ENCODE peak calls at places on chromosome 12, in four cellular contexts. F is coronary artery, T is GM23338, M is fibroblast of pulmonary artery. P is an unnamed sample.

GRCh38 chr12:115035536-115036107 is 351.6 kb upstream of the TBX3 start:
- DNase-seq in M (no peak), F (no peak), T (no peak), P (peak)

GRCh38 chr12:70724444-70724843 is 87.2 kb upstream of the PTPRB start:
- DNase-seq in F (no peak), T (peak), M (peak), P (no peak)

GRCh38 chr12:50764116-50764860 is 387 bp downstream of the ATF1 start:
- DNase-seq in M (peak), F (peak), T (peak), P (peak)

GRCh38 chr12:122871851-122872785 is 23.8 kb downstream of the VPS37B start:
- DNase-seq in M (peak), F (peak), T (peak), P (peak)

GRCh38 chr12:39605501-39605900 is 14.1 kb downstream of the ABCD2 start:
- DNase-seq in M (peak), F (no peak), T (no peak), P (no peak)

GRCh38 chr12:102756564-102756963 is 160.5 kb downstream of the PAH start:
- DNase-seq in F (no peak), T (no peak), M (no peak), P (no peak)

GRCh38 chr12:113860950-113861349 is 105.2 kb downstream of the RBM19 start:
- DNase-seq in M (peak), F (no peak), T (peak), P (no peak)

GRCh38 chr12:10701226-10701681 is 21.9 kb downstream of the YBX3 start:
- DNase-seq in F (no peak), M (no peak), T (no peak), P (no peak)

GRCh38 chr12:27530157-27530922 is 6.3 kb downstream of the PPFIBP1 start:
- DNase-seq in T (peak), M (no peak), F (no peak), P (no peak)

GRCh38 chr12:124422570-124423523 is 128.0 kb downstream of the RFLNA start:
- DNase-seq in M (peak), T (no peak), F (peak), P (no peak)

GRCh38 chr12:106954462-106955376 is 988 bp upstream of the TMEM263 start:
- DNase-seq in M (peak), F (peak), T (peak), P (peak)

GRCh38 chr12:131114331-131114730 is 160.6 kb downstream of the ADGRD1 start:
- DNase-seq in F (no peak), M (no peak), T (no peak), P (no peak)

GRCh38 chr12:130839770-130840355 is 813 bp upstream of the STX2 start:
- DNase-seq in F (no peak), M (no peak), T (no peak), P (no peak)

GRCh38 chr12:113244015-113244983 is 23.0 kb downstream of the TPCN1 start:
- DNase-seq in M (peak), F (peak), T (no peak), P (no peak)

GRCh38 chr12:4282103-4282891 is 8.7 kb downstream of the CCND2 start:
- DNase-seq in T (no peak), F (no peak), M (no peak), P (no peak)

GRCh38 chr12:97877404-97877803 is 414.8 kb downstream of the RMST start:
- DNase-seq in T (no peak), M (no peak), F (no peak), P (no peak)

GRCh38 chr12:124241776-124242528 is 52.9 kb upstream of the RFLNA start:
- DNase-seq in T (peak), F (no peak), M (no peak), P (no peak)

GRCh38 chr12:6827437-6827894 is 741 bp upstream of the P3H3 start:
- DNase-seq in T (peak), F (peak), M (peak), P (peak)

GRCh38 chr12:106956048-106956935 is 585 bp downstream of the TMEM263 start:
- DNase-seq in T (peak), F (peak), M (peak), P (peak)

GRCh38 chr12:104064842-104065441 is 611 bp downstream of the HCFC2 start:
- DNase-seq in F (no peak), M (no peak), T (peak), P (no peak)

GRCh38 chr12:50458606-50459005 is 46.2 kb upstream of the DIP2B start:
- DNase-seq in F (no peak), M (peak), T (no peak), P (no peak)

GRCh38 chr12:127035011-127035879 is 1231.7 kb upstream of the TMEM132C start:
- DNase-seq in F (no peak), T (no peak), M (no peak), P (no peak)

GRCh38 chr12:104177663-104178501 is 37.7 kb upstream of the TXNRD1 start:
- DNase-seq in M (peak), T (no peak), F (peak), P (no peak)

GRCh38 chr12:58433969-58434368 is 486.3 kb downstream of the LRIG3 start:
- DNase-seq in M (no peak), F (no peak), T (no peak), P (no peak)

GRCh38 chr12:120849765-120850164 is 54.4 kb downstream of the SPPL3 start:
- DNase-seq in F (no peak), T (no peak), M (peak), P (no peak)

GRCh38 chr12:116474331-116474730 is 84.8 kb upstream of the MAP1LC3B2 start:
- DNase-seq in M (peak), F (no peak), T (no peak), P (no peak)

GRCh38 chr12:107404981-107405380 is 280.6 kb upstream of the PWP1 start:
- DNase-seq in F (no peak), T (peak), M (peak), P (no peak)

GRCh38 chr12:12319501-12320322 is 30.3 kb downstream of the MANSC1 start:
- DNase-seq in M (no peak), T (peak), F (no peak), P (no peak)

GRCh38 chr12:89379839-89380467 is 27.7 kb upstream of the DUSP6 start:
- DNase-seq in M (no peak), T (no peak), F (no peak), P (no peak)

DNA sequence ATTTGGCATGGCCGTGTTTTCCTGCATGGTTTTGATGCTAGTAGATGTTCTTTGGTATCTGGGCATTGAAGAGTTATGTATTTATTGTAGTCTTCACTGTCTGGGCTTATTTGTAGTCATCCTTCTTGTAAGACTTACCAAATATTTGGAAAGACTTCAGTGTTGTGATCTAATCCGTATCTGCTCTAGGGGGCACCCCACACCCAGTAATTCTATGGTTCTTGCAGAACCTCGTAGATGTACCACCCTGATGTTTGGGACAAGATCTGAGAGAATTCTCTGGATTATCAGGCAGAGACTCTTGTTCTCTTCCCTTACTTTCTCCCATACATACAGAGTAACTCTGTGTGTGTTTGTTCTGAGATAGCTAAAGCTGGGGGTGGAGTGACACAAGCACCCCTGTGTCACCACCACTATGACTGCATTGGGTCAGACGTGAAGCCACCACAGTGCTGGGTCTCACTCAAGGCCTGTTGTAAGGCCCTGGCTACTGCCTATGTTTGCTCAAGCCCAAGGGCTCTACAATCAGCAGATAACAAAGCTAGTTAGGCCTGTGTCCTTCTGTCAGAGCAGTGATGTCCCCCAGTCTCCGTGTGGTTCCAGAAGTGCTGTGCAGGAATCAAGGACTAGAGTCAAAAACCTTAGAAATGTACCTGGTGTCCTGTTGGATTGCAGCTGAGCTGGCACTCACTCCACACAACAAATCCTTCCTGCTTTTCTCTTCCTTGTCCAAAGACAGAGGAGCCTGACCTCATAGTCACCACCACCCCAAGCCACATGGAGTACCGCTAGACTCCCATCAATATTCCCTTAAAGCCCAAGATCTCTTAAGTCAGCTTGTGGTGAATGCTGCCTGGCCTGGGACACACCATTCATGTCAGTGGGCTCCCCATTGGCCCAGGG is 9.5 kb downstream of the RDH16 start:
- DNase-seq in F (peak), T (peak), M (peak), P (no peak)
- TF ChIP-seq CTCF in F (no peak), T (peak), M (no peak), P (no peak)

GRCh38 chr12:110339184-110339952 is 58.3 kb downstream of the ATP2A2 start:
- DNase-seq in T (no peak), M (no peak), F (no peak), P (no peak)

GRCh38 chr12:110335481-110336045 is 54.5 kb downstream of the ATP2A2 start:
- DNase-seq in M (no peak), T (no peak), F (no peak), P (no peak)

GRCh38 chr12:110337912-110338710 is 57.1 kb downstream of the ATP2A2 start:
- DNase-seq in M (no peak), T (no peak), F (no peak), P (no peak)

GRCh38 chr12:110340706-110341105 is 59.7 kb downstream of the ATP2A2 start:
- DNase-seq in T (no peak), M (no peak), F (no peak), P (no peak)

GRCh38 chr12:110338754-110339153 is 57.7 kb downstream of the ATP2A2 start:
- DNase-seq in T (peak), F (no peak), M (peak), P (no peak)
- TF ChIP-seq CTCF in T (no peak), F (no peak), M (peak), P (peak)

GRCh38 chr12:1305063-1305434 is 289.3 kb downstream of the FBXL14 start:
- DNase-seq in F (no peak), T (no peak), M (no peak), P (no peak)

GRCh38 chr12:1297206-1297605 is 297.2 kb downstream of the FBXL14 start:
- DNase-seq in M (peak), T (no peak), F (no peak), P (no peak)

GRCh38 chr12:1297639-1298038 is 296.7 kb downstream of the FBXL14 start:
- DNase-seq in F (no peak), M (no peak), T (no peak), P (no peak)

GRCh38 chr12:1302471-1302870 is 291.9 kb downstream of the FBXL14 start:
- DNase-seq in T (no peak), M (no peak), F (no peak), P (no peak)

DNA sequence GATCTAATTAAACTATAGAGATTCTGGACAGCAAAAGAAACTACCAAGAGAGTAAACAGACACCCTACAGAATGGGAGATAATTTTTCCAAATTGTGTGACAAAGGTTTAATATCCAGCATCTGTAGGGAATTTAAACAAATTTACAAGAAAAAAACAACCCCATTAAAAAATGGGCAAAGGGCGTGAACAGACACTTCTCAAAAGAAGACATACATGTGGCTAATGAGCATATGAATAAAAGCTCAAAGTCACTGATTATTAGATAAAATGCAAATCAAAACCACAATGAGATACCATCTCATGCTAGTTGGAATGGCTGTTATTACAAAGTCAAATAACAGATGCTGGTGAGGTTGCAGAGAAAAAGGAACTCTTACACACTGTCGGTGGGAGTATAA is 293.9 kb downstream of the FBXL14 start:
- DNase-seq in T (no peak), M (no peak), F (no peak), P (no peak)
- TF ChIP-seq CTCF in T (no peak), M (no peak), F (no peak), P (no peak)

GRCh38 chr12:53378222-53378621 is 1.8 kb upstream of the SP1 start:
- DNase-seq in F (no peak), T (no peak), M (no peak), P (no peak)

GRCh38 chr12:53380104-53380796 is at the start of gene SP1:
- DNase-seq in M (peak), F (peak), T (peak), P (peak)

GRCh38 chr12:53378705-53379388 is 1.1 kb upstream of the SP1 start:
- DNase-seq in M (no peak), F (no peak), T (peak), P (no peak)

GRCh38 chr12:53380797-53381738 is 1.1 kb downstream of the SP1 start:
- DNase-seq in T (peak), F (no peak), M (peak), P (no peak)

GRCh38 chr12:53379389-53380103 is 430 bp upstream of the SP1 start:
- DNase-seq in F (peak), T (peak), M (peak), P (peak)
- TF ChIP-seq CTCF in F (no peak), T (no peak), M (no peak), P (no peak)

GRCh38 chr12:75561921-75562320 is 50.5 kb upstream of the KRR1 start:
- DNase-seq in T (no peak), F (no peak), M (no peak), P (no peak)

GRCh38 chr12:75556306-75556899 is 45.0 kb upstream of the KRR1 start:
- DNase-seq in F (no peak), M (peak), T (no peak), P (no peak)

GRCh38 chr12:75563351-75563750 is 51.9 kb upstream of the KRR1 start:
- DNase-seq in T (no peak), F (no peak), M (no peak), P (no peak)

GRCh38 chr12:75558262-75558661 is 46.9 kb upstream of the KRR1 start:
- DNase-seq in M (no peak), T (no peak), F (no peak), P (no peak)

GRCh38 chr12:75560167-75560566 is 48.8 kb upstream of the KRR1 start:
- DNase-seq in M (peak), T (peak), F (no peak), P (no peak)
- TF ChIP-seq CTCF in M (peak), T (peak), F (no peak), P (peak)

GRCh38 chr12:30692470-30692869 is 3.2 kb downstream of the IPO8 start:
- DNase-seq in F (no peak), M (no peak), T (no peak), P (no peak)
- TF ChIP-seq CTCF in F (no peak), M (no peak), T (no peak), P (no peak)